ENCODE peak calls at places on chromosomes 1 and 21, in six cellular contexts. P is SK-N-SH, F is aorta, G is thoracic aorta, S is GM23338, Y is breast epithelium. H is an unnamed sample.

GRCh38 chr1:81549588-81550127 is 251.1 kb upstream of the ADGRL2 start:
- DNase-seq in Y (no peak), P (peak; percentile 18), S (peak; percentile 79), G (no peak), F (no peak), H (peak; percentile 47)

GRCh38 chr1:33442141-33442540 is 11.2 kb upstream of the PHC2 start:
- DNase-seq in P (no peak), G (no peak), Y (no peak), F (no peak), S (no peak), H (no peak)

GRCh38 chr1:223109581-223110026 is 33.4 kb downstream of the TLR5 start:
- DNase-seq in Y (no peak), G (no peak), P (no peak), S (no peak), F (no peak), H (no peak)

GRCh38 chr1:56258395-56258794 is 321.0 kb downstream of the PLPP3 start:
- DNase-seq in P (no peak), Y (no peak), F (no peak), G (no peak), S (peak; percentile 6), H (no peak)

GRCh38 chr1:236284291-236284711 is 2.5 kb upstream of the ERO1B start:
- DNase-seq in G (no peak), F (no peak), S (peak; percentile 5), P (no peak), Y (no peak), H (no peak)

GRCh38 chr1:25360596-25361581 is 22.8 kb downstream of the TMEM50A start:
- DNase-seq in P (no peak), S (no peak), Y (no peak), G (no peak), F (no peak), H (no peak)

GRCh38 chr1:173475564-173476196 is 1.5 kb upstream of the PRDX6 start:
- DNase-seq in S (no peak), F (no peak), P (peak; percentile 17), G (no peak), Y (no peak), H (no peak)

GRCh38 chr1:92949937-92950817 is 11.1 kb downstream of the DIPK1A start:
- DNase-seq in F (no peak), G (no peak), P (no peak), Y (no peak), S (no peak), H (no peak)

GRCh38 chr21:34296878-34297277 is 66.9 kb upstream of the KCNE2 start:
- DNase-seq in G (no peak), Y (no peak), P (no peak), F (no peak), S (no peak), H (no peak)

GRCh38 chr1:90402893-90403849 is 313.9 kb downstream of the BARHL2 start:
- DNase-seq in F (no peak), G (no peak), S (peak; percentile 45), Y (peak; percentile 55), P (peak; percentile 0), H (peak; percentile 29)

GRCh38 chr21:33051925-33052324 is 18.0 kb upstream of the OLIG1 start:
- DNase-seq in G (no peak), Y (no peak), F (no peak), P (no peak), S (no peak), H (no peak)

GRCh38 chr1:67194209-67194863 is 28.1 kb downstream of the IL23R start:
- DNase-seq in F (no peak), G (no peak), S (no peak), P (no peak), Y (no peak), H (no peak)

GRCh38 chr1:21891621-21892479 is 45.3 kb downstream of the HSPG2 start:
- DNase-seq in S (no peak), Y (no peak), P (no peak), G (no peak), F (no peak), H (no peak)

GRCh38 chr1:203406446-203407045 is 55.6 kb upstream of the FMOD start:
- DNase-seq in F (peak; percentile 91), P (no peak), S (no peak), G (no peak), Y (no peak), H (no peak)

GRCh38 chr1:78831731-78832360 is 174.7 kb downstream of the ADGRL4 start:
- DNase-seq in F (no peak), P (no peak), G (no peak), S (no peak), Y (no peak), H (no peak)

GRCh38 chr1:91647061-91647460 is 146.4 kb downstream of the CDC7 start:
- DNase-seq in F (no peak), Y (no peak), S (no peak), P (no peak), G (no peak), H (no peak)

GRCh38 chr21:43306911-43307676 is 119.8 kb downstream of the SIK1 start:
- DNase-seq in P (peak; percentile 56), G (no peak), Y (no peak), S (no peak), F (peak; percentile 57), H (no peak)

GRCh38 chr1:35298464-35298863 is 30.0 kb downstream of the ZMYM4 start:
- DNase-seq in G (no peak), Y (no peak), F (no peak), S (peak; percentile 77), P (peak; percentile 44), H (no peak)

GRCh38 chr1:27572679-27573426 is 31.1 kb downstream of the AHDC1 start:
- DNase-seq in Y (no peak), S (no peak), G (no peak), F (peak; percentile 90), P (no peak), H (no peak)

GRCh38 chr1:159008744-159009188 is 941 bp upstream of the IFI16 start:
- DNase-seq in G (no peak), F (no peak), S (no peak), P (no peak), Y (no peak), H (no peak)

GRCh38 chr1:98387701-98388100 is 273.8 kb upstream of the SNX7 start:
- DNase-seq in S (no peak), Y (no peak), F (no peak), G (no peak), P (no peak), H (no peak)
- H3K27ac ChIP-seq in S (no peak overlapping the region), Y (peak overlapping the region; percentile 19), F (no peak overlapping the region), G (no peak overlapping the region), P (peak overlapping the region; percentile 77), H (no peak overlapping the region)

DNA sequence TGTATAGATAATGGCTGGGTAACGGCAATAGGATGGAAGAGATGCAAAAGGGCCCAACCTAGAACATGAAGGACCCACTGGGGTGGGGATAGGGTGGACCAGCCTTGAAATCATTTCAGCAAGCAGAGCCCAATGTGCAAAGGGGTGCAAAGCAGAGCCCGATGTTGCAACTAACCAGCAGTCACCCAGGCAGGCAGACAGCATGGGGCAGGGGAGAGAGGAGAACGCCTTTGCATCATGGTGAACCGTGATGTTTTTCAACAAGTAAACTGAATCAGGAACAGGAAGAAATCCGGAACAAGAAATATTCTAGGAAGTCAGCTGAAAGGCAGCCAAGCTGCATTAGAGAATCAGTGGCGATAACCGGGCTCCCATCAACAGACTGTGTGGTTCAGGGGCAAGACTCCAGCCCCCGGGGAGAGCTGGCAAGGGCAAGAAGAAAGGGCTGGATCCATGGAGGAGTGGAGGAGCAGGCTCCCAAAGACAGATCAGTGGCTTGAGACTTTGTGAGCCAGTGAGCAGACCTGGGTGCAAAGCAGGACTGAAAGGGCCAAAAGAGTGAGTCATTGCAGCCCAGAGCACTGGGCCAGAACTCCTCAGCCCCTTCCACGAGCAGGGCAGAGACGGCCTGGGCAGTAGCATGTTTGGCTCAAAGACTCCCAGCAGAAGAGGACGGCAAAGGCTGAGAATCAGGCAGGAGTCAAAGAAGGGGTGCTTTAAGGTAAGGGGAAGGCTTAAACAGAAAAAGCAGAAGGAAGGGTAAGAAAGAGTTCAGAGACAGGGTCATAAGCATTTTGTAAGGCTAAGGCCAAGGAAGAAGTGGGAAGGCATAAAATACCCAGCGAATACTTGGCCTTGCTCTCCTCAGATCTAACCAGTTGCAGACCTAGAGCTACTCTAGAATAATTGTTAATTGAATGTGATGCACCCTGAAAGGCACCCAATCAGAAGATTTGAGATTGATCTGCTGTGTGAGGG is 155.0 kb downstream of the SETD4 start:
- DNase-seq in P (no peak), G (no peak), S (no peak), Y (no peak), F (peak; percentile 80), H (no peak)
- H3K27ac ChIP-seq in P (no peak overlapping the region), G (peak overlapping the region; percentile 50), S (no peak overlapping the region), Y (peak overlapping the region; percentile 25), F (peak overlapping the region; percentile 4), H (no peak overlapping the region)

GRCh38 chr1:94614980-94615379 is 73.4 kb upstream of the F3 start:
- DNase-seq in F (no peak), G (no peak), S (no peak), P (no peak), Y (no peak), H (no peak)

GRCh38 chr1:94612555-94613204 is 71.1 kb upstream of the F3 start:
- DNase-seq in G (no peak), S (no peak), F (no peak), P (no peak), Y (no peak), H (no peak)

GRCh38 chr1:94616503-94616902 is 74.9 kb upstream of the F3 start:
- DNase-seq in P (no peak), F (no peak), S (no peak), Y (no peak), G (no peak), H (no peak)

GRCh38 chr1:94612081-94612480 is 70.5 kb upstream of the F3 start:
- DNase-seq in P (no peak), S (no peak), Y (no peak), F (no peak), G (no peak), H (no peak)

GRCh38 chr1:94614168-94614815 is 72.7 kb upstream of the F3 start:
- DNase-seq in F (no peak), G (no peak), S (no peak), Y (no peak), P (no peak), H (no peak)
- H3K27ac ChIP-seq in F (no peak overlapping the region), G (no peak overlapping the region), S (no peak overlapping the region), Y (no peak overlapping the region), P (no peak overlapping the region), H (no peak overlapping the region)

GRCh38 chr1:55038974-55039341 is 390 bp upstream of the PCSK9 start:
- DNase-seq in F (peak; percentile 70), P (no peak), Y (no peak), S (no peak), G (no peak), H (no peak)

GRCh38 chr1:55040953-55041494 is 1.7 kb downstream of the PCSK9 start:
- DNase-seq in G (no peak), Y (no peak), F (peak; percentile 51), S (no peak), P (no peak), H (no peak)

GRCh38 chr1:55041613-55042012 is 2.3 kb downstream of the PCSK9 start:
- DNase-seq in P (no peak), S (no peak), Y (no peak), F (no peak), G (no peak), H (no peak)

GRCh38 chr1:55039342-55040082 is at the start of gene PCSK9:
- DNase-seq in S (peak; percentile 81), G (no peak), Y (no peak), F (peak; percentile 79), P (peak; percentile 73), H (peak; percentile 45)

GRCh38 chr1:55040083-55040952 is 970 bp downstream of the PCSK9 start:
- DNase-seq in F (peak; percentile 69), P (peak; percentile 47), S (peak; percentile 41), G (no peak), Y (no peak), H (no peak)
- H3K27ac ChIP-seq in F (no peak overlapping the region), P (no peak overlapping the region), S (no peak overlapping the region), G (no peak overlapping the region), Y (no peak overlapping the region), H (no peak overlapping the region)

GRCh38 chr1:85628791-85629531 is 48.4 kb downstream of the CCN1 start:
- DNase-seq in Y (peak; percentile 79), G (no peak), F (peak; percentile 83), P (no peak), S (peak; percentile 67), H (no peak)
- H3K27ac ChIP-seq in Y (peak overlapping the region; percentile 71), G (peak overlapping the region; percentile 88), F (peak overlapping the region; percentile 87), P (peak overlapping the region; percentile 74), S (peak overlapping the region; percentile 88), H (no peak overlapping the region)

H was measured in iPS DF 6.9.